ENCODE peak calls at places on chromosomes 2 and 18, in four cellular contexts. Q, A, X and O are unnamed samples.

GRCh38 chr2:205903549-205904129 is 182.3 kb downstream of the INO80D start:
- DNase-seq in A (no peak), Q (no peak), X (no peak), O (no peak)

GRCh38 chr2:80086831-80087230 is 217.7 kb downstream of the LRRTM1 start:
- DNase-seq in A (no peak), X (no peak), Q (no peak), O (peak)

GRCh38 chr18:46712406-46712805 is 44.4 kb downstream of the ST8SIA5 start:
- DNase-seq in Q (peak), A (no peak), X (no peak), O (peak)

GRCh38 chr2:216555274-216555673 is 56.6 kb downstream of the RPL37A start:
- DNase-seq in Q (peak), A (peak), X (peak), O (no peak)

GRCh38 chr2:21700644-21701043 is 576.9 kb downstream of the TDRD15 start:
- DNase-seq in Q (no peak), X (no peak), A (no peak), O (no peak)

GRCh38 chr18:64639536-64639935 is 490.6 kb upstream of the LINC00305 start:
- DNase-seq in A (no peak), Q (no peak), X (no peak), O (no peak)

GRCh38 chr2:227643990-227644551 is 22.5 kb upstream of the SCYGR5 start:
- DNase-seq in X (no peak), A (no peak), Q (no peak), O (no peak)

GRCh38 chr18:8116346-8117007 is 492.8 kb upstream of the RAB12 start:
- DNase-seq in Q (peak), X (no peak), A (no peak), O (no peak)

GRCh38 chr18:28875059-28875458 is 698.1 kb upstream of the CDH2 start:
- DNase-seq in X (no peak), A (no peak), Q (no peak), O (peak)

GRCh38 chr2:99635710-99636431 is 146.1 kb upstream of the REV1 start:
- DNase-seq in X (peak), A (no peak), Q (peak), O (no peak)

GRCh38 chr2:170115501-170116229 is 62.3 kb upstream of the MYO3B start:
- DNase-seq in X (no peak), A (no peak), Q (no peak), O (no peak)

GRCh38 chr18:36933552-36933951 is 104.6 kb downstream of the KIAA1328 start:
- DNase-seq in Q (no peak), X (no peak), A (no peak), O (no peak)

GRCh38 chr2:177572236-177572671 is 179.7 kb downstream of the AGPS start:
- DNase-seq in A (no peak), Q (no peak), X (no peak), O (peak)

GRCh38 chr18:55321268-55322175 is 266.5 kb downstream of the TCF4 start:
- DNase-seq in X (peak), A (peak), Q (peak), O (peak)

GRCh38 chr2:165573534-165574461 is 104.3 kb downstream of the CSRNP3 start:
- DNase-seq in Q (no peak), A (peak), X (peak), O (no peak)

GRCh38 chr2:11738589-11739436 is 7.6 kb upstream of the LPIN1 start:
- DNase-seq in A (peak), Q (peak), X (peak), O (peak)

GRCh38 chr18:38052879-38053590 is 487.4 kb upstream of the CELF4 start:
- DNase-seq in A (no peak), Q (no peak), X (no peak), O (no peak)

GRCh38 chr2:153963247-153963646 is 91.5 kb downstream of the GALNT13 start:
- DNase-seq in X (no peak), A (no peak), Q (no peak), O (no peak)

GRCh38 chr2:79792097-79792496 is 279.2 kb downstream of the CTNNA2 start:
- DNase-seq in A (no peak), X (no peak), Q (no peak), O (no peak)

GRCh38 chr2:27003857-27004256 is 28.9 kb upstream of the TMEM214 start:
- DNase-seq in A (no peak), Q (no peak), X (no peak), O (no peak)

GRCh38 chr2:191170773-191171172 is 20.0 kb upstream of the STAT4 start:
- DNase-seq in X (no peak), Q (no peak), A (no peak), O (no peak)

GRCh38 chr2:231000211-231000904 is 4.4 kb downstream of the SPATA3 start:
- DNase-seq in A (no peak), Q (no peak), X (no peak), O (no peak)

GRCh38 chr2:45739796-45740485 is 88.5 kb downstream of the PRKCE start:
- DNase-seq in A (no peak), Q (no peak), X (no peak), O (no peak)
- H3K4me3 ChIP-seq in A (no peak), Q (no peak), X (no peak), O (no peak)

DNA sequence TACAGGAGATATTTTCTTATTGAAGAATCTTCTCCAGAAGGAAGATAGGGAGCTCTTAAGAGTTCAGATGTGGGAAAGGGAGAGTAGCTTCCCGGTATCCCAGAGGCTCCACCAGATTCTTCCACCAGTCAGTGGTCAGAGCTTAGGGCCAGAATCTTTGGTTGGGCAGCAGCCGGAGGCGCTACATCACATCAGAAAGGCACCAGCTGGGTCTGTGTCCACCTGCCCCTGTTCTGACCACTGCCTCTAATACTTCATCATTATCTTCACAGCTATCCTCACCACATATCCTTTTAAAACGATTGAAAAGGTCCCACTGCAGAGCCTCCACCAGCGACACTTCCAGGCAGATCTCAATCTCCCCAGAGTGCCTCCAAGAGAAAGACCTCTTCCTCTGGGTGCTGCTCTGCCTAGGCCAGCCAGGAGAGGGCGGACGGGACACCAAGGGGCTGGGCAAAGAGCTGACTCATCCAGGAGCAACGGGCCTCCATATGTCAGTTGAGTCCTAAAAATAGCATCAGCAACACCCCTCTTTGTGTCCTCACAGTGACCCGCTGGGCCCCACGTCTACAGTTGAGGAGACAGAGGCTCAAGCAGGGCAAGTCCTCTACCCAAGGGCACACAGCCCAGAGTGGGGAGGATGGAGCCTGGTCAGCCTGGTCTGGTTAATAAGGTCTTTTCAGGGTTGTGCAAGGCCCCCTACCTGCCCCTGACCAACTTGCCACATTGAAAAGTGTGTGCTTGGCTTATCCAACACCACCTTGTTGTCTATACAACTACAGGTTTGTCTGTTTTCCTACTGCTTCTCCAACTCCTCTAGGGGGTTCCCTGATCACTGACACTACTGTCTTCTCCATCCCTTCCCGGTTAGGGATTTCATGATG is 81.2 kb downstream of the ADD2 start:
- DNase-seq in Q (peak), X (no peak), A (no peak), O (peak)
- TF ChIP-seq CTCF in Q (no peak), X (no peak), A (no peak), O (peak)

DNA sequence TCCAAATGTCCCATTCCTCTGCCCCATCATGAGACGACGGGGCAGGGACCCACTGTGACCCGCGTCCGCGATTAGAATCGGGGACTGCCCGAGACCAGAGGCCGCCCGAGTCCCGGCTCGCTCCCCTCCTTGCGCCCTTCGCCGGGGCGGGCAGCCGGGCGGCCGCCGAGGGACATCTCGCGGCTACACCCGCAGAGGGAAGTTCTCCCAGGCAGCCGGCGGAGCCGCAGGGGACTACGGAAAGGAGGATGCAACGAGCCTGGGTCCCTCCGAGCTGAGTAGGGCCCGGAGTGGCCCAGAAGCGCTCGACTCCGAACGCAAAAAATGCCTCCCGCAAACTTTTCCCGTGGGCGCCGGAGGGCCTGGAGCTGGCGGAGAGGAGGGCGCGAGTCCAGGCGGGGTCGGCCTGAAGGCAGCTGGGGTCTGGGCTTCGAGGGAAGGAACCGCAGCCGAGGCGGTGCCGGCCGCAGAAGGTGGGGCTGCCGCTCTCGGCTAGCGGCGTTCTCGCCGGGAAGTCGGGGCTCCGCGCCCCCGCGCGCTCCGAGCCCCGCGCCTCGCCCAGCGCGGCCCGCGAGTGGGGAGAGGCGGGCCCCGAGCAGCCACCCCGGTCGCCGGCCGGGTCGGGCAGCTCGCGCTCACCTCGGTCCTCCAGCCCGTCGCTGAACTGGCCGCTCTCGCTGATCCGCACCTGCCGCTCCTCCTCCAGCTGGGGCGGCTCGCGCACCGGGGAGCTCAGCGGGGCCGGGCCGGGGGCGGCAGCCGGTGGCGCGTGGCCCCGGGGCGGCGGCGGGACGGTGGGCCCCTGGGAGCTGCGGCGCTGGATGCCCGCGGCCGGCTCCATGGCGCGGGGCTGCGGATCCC is 475 bp downstream of the TMEM163 start:
- DNase-seq in A (peak), Q (peak), X (peak), O (no peak)
- H3K4me3 ChIP-seq in A (peak), Q (peak), X (peak), O (no peak)

GRCh38 chr2:100852999-100853908 is 33.3 kb downstream of the NPAS2 start:
- DNase-seq in X (no peak), A (no peak), Q (no peak), O (no peak)
- TF ChIP-seq CTCF in X (no peak), A (no peak), Q (no peak), O (no peak)

GRCh38 chr2:222303828-222304736 is 5.3 kb upstream of the PAX3 start:
- DNase-seq in A (no peak), Q (no peak), X (no peak), O (no peak)
- H3K4me3 ChIP-seq in A (peak), Q (peak), X (peak), O (no peak)

DNA sequence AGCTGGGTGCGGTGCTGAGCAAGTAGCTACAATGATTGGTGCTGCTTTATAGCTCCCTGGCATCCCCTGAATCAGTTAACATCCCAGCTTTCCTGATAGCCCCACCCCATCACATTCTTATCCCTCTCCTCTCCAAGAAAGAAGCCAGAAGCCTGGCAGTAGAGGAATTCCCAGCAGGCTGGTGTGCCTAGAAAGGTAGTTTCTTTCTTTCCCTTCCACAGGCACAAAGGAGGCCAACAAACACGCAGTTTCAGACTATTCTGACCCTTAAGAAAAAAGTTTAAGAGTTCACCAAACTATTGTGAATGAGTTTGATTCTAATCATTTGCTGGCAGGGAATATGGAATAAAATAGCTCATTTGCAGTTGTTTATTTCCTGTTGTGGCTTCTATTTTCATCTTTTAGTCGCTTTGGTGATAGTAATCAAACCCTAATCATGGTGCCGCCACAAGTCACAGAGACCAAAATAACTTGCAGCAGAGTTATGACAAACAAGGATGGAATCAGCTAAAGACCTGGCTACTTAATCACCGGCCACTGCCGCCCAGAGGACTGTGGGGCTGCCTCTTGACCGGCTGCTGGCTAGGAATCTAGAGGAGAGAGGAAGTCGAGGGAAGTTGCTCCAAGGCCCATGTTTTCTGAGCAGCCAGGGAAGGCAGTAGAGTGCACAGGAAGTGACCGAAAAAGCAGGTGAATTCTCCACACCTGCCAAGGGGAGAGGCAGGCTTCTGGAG is 4.9 kb upstream of the SMAD7 start:
- DNase-seq in X (peak), A (no peak), Q (peak), O (no peak)
- TF ChIP-seq CTCF in X (no peak), A (no peak), Q (peak), O (no peak)

GRCh38 chr2:144446136-144446535 is 73.8 kb downstream of the ZEB2 start:
- DNase-seq in Q (no peak), X (no peak), A (no peak), O (no peak)

GRCh38 chr2:144451443-144451842 is 68.5 kb downstream of the ZEB2 start:
- DNase-seq in Q (no peak), X (no peak), A (no peak), O (no peak)

GRCh38 chr2:144447535-144447934 is 72.4 kb downstream of the ZEB2 start:
- DNase-seq in Q (no peak), X (no peak), A (no peak), O (no peak)

GRCh38 chr2:144448389-144449027 is 71.4 kb downstream of the ZEB2 start:
- DNase-seq in X (no peak), A (no peak), Q (no peak), O (no peak)

GRCh38 chr2:144449028-144449406 is 70.9 kb downstream of the ZEB2 start:
- DNase-seq in Q (no peak), X (peak), A (no peak), O (no peak)
- H3K4me3 ChIP-seq in Q (peak), X (peak), A (no peak), O (no peak)

DNA sequence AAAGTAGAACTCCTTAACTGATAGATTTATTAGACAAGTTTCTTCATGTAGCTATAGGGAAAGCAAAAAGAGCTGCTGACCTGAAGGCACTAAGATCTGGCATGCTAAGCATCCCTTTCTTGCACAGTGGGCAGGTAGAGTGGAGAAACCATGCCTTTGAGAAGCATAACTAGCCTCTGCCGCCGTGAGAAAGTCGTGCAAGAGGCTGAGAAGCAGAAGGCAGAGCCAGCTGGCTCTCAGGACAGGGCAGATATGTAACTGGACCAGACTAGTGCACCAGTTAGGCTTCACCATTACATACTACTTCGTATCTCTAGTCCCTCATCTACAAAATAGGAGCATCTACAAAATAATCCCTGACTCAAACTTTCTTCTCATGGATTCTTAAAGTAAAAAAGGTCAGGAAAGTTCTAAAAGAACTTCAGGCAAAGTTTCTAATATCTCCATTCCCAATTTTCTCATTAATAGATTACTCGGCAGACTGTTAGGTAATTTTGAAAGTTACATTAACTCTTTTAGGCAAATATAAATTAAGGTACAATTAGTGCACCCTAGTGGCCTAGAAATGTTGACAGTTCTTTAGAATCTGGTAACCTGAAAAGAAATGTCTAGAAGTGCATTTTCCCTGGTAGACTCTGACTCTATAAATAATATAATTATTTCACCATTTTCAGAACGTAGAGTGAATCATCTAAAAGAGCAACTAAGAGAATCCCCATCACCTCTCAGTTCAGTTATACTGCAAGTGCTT is 10.3 kb downstream of the ERBB4 start:
- DNase-seq in Q (no peak), A (no peak), X (peak), O (no peak)
- TF ChIP-seq CTCF in Q (no peak), A (no peak), X (no peak), O (peak)

DNA sequence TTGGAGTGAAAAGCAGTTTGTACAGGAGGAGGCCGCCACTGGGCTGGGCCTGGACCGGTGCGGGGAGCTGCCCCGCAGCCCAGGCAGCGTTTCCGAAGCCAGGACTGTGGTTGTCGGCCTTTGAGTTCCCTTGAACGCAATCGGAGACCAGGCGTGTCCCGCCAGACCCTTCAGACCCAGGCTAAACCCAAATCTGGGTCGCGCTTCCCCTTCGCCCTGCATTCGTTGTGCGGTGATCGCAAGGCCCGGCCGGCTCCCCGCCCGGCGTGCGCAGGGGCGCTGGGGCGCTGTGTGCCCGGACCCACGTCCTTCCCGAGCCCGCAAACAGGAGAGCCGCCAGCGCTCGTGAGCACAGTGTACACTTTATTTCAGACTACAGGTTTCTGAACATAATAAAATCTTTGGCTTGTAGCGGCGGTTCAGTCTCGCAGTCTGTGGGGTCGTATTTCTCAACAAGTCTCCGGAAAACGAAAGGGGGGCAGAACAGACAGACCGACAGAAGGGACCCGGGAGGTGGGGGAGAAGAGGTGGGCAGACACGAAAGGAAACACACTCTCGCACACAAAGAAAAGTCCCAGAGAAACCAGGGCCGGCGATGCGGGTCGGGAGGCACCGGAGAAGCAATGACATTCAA is 5.5 kb downstream of the EN1 start:
- DNase-seq in A (no peak), Q (no peak), X (no peak), O (no peak)
- H3K4me3 ChIP-seq in A (peak), Q (peak), X (peak), O (no peak)